ENCODE peak calls at places on chromosomes 3 and 15, in nine cellular contexts. K is activated T-helper 9 cell treated with anti-CD3 and anti-CD28 coated beads, Interleukin-2, amount 50 U/mL, for 16 hours; N is EL; G is GM13976; L is dorsolateral prefrontal cortex; E is activated naive CD4-positive, alpha-beta T cell treated with anti-CD3 and anti-CD28 coated beads, Interleukin-2, amount 10 ng/mL, durations not matched to agents 7 days and 5 days; Z is activated CD4-positive, alpha-beta T cell treated with anti-CD3 and anti-CD28 coated beads, Interleukin-2, amount 50 U/mL, for 24 hours; W is HS-5; I is substantia nigra. R is an unnamed sample.

GRCh38 chr3:32401541-32402052 is 9.9 kb downstream of the CMTM7 start:
- DNase-seq in K (peak; percentile 41), N (peak; percentile 81), G (peak; percentile 72), L (peak; percentile 55), E (peak; percentile 83), Z (peak; percentile 18), W (no peak), I (peak; percentile 77), R (peak; percentile 59)

GRCh38 chr15:31435891-31436628 is 109.4 kb downstream of the KLF13 start:
- DNase-seq in K (no peak), N (no peak), G (no peak), L (peak; percentile 43), E (peak; percentile 56), Z (no peak), W (no peak), I (no peak), R (no peak)

GRCh38 chr3:30319713-30320112 is 286.7 kb upstream of the TGFBR2 start:
- DNase-seq in K (peak; percentile 3), N (peak; percentile 78), G (no peak), L (no peak), E (peak; percentile 40), Z (no peak), W (peak; percentile 32), I (no peak), R (no peak)

GRCh38 chr3:106326941-106327765 is 458.3 kb upstream of the CBLB start:
- DNase-seq in K (no peak), N (peak; percentile 23), G (no peak), L (no peak), E (no peak), Z (no peak), W (no peak), I (no peak), R (no peak)

GRCh38 chr3:73447118-73447517 is 177.6 kb downstream of the PDZRN3 start:
- DNase-seq in K (no peak), N (no peak), G (no peak), L (no peak), E (no peak), Z (no peak), W (no peak), I (no peak), R (no peak)

GRCh38 chr3:168034152-168034928 is 61.4 kb downstream of the GOLIM4 start:
- DNase-seq in K (no peak), N (peak; percentile 35), G (no peak), L (no peak), E (no peak), Z (no peak), W (no peak), I (no peak), R (no peak)

GRCh38 chr3:42653560-42654330 is at the start of gene ZBTB47:
- DNase-seq in K (no peak), N (peak; percentile 53), G (peak; percentile 56), L (no peak), E (peak; percentile 43), Z (no peak), W (no peak), I (peak; percentile 74), R (peak; percentile 38)

GRCh38 chr3:150268426-150269321 is 139.4 kb upstream of the TSC22D2 start:
- DNase-seq in K (no peak), N (peak; percentile 52), G (no peak), L (no peak), E (no peak), Z (no peak), W (no peak), I (no peak), R (no peak)

GRCh38 chr3:130950641-130951040 is 56.8 kb downstream of the ATP2C1 start:
- DNase-seq in K (no peak), N (peak; percentile 51), G (no peak), L (no peak), E (no peak), Z (no peak), W (no peak), I (no peak), R (no peak)

GRCh38 chr15:101008158-101009139 is 89.3 kb downstream of the LRRK1 start:
- DNase-seq in K (peak; percentile 77), N (no peak), G (peak; percentile 93), L (peak; percentile 72), E (peak; percentile 90), Z (peak; percentile 81), W (no peak), I (no peak), R (peak; percentile 74)

GRCh38 chr3:176159796-176160195 is 1037.5 kb downstream of the TBL1XR1 start:
- DNase-seq in K (no peak), N (peak; percentile 50), G (no peak), L (no peak), E (no peak), Z (no peak), W (no peak), I (no peak), R (no peak)

GRCh38 chr3:124786491-124787241 is 56.4 kb downstream of the UMPS start:
- DNase-seq in K (no peak), N (peak; percentile 28), G (no peak), L (no peak), E (no peak), Z (no peak), W (no peak), I (no peak), R (no peak)

GRCh38 chr15:78977591-78978347 is 32.9 kb upstream of the CTSH start:
- DNase-seq in K (no peak), N (no peak), G (peak; percentile 55), L (no peak), E (no peak), Z (no peak), W (no peak), I (no peak), R (no peak)

GRCh38 chr15:98948456-98948855 is 59.1 kb downstream of the PGPEP1L start:
- DNase-seq in K (no peak), N (no peak), G (no peak), L (no peak), E (no peak), Z (no peak), W (no peak), I (no peak), R (no peak)

GRCh38 chr15:62128916-62129315 is 36.2 kb downstream of the C2CD4B start:
- DNase-seq in K (no peak), N (no peak), G (no peak), L (no peak), E (peak; percentile 37), Z (no peak), W (no peak), I (no peak), R (no peak)

GRCh38 chr3:50630916-50631315 is 14.0 kb downstream of the MAPKAPK3 start:
- DNase-seq in K (no peak), N (no peak), G (no peak), L (no peak), E (no peak), Z (no peak), W (no peak), I (no peak), R (no peak)

GRCh38 chr15:99050328-99050980 is 42.9 kb upstream of the PGPEP1L start:
- DNase-seq in K (no peak), N (no peak), G (no peak), L (no peak), E (no peak), Z (no peak), W (no peak), I (no peak), R (no peak)

GRCh38 chr3:138686771-138687221 is 78.2 kb downstream of the FAIM start:
- DNase-seq in K (no peak), N (peak; percentile 69), G (peak; percentile 54), L (no peak), E (no peak), Z (no peak), W (peak; percentile 65), I (no peak), R (no peak)

GRCh38 chr3:143507735-143508580 is 340.3 kb downstream of the SLC9A9 start:
- DNase-seq in K (no peak), N (peak; percentile 74), G (no peak), L (no peak), E (no peak), Z (no peak), W (peak; percentile 69), I (no peak), R (no peak)

GRCh38 chr3:179026636-179027035 is 45.0 kb downstream of the ZMAT3 start:
- DNase-seq in K (no peak), N (peak; percentile 38), G (no peak), L (no peak), E (no peak), Z (no peak), W (no peak), I (no peak), R (no peak)

GRCh38 chr3:160447544-160447943 is 2.0 kb downstream of the TRIM59 start:
- DNase-seq in K (no peak), N (peak; percentile 61), G (no peak), L (no peak), E (no peak), Z (no peak), W (peak; percentile 37), I (no peak), R (no peak)

GRCh38 chr15:33994005-33994615 is 25.8 kb downstream of the CHRM5 start:
- DNase-seq in K (no peak), N (peak; percentile 26), G (no peak), L (no peak), E (no peak), Z (no peak), W (no peak), I (no peak), R (no peak)

GRCh38 chr3:22475665-22476064 is 724.7 kb upstream of the ZNF385D start:
- DNase-seq in K (no peak), N (no peak), G (no peak), L (no peak), E (no peak), Z (no peak), W (no peak), I (no peak), R (no peak)

GRCh38 chr3:186614597-186615483 is 2.0 kb downstream of the AHSG start:
- DNase-seq in K (peak; percentile 55), N (peak; percentile 69), G (peak; percentile 86), L (peak; percentile 89), E (peak; percentile 83), Z (peak; percentile 49), W (peak; percentile 42), I (peak; percentile 49), R (peak; percentile 81)

GRCh38 chr3:186417791-186418190 is 55.8 kb upstream of the DGKG start:
- DNase-seq in K (no peak), N (peak; percentile 91), G (no peak), L (no peak), E (no peak), Z (no peak), W (peak; percentile 89), I (no peak), R (no peak)

GRCh38 chr15:74604983-74605809 is 10.4 kb upstream of the CLK3 start:
- DNase-seq in K (no peak), N (no peak), G (no peak), L (no peak), E (no peak), Z (no peak), W (no peak), I (no peak), R (no peak)